ENCODE peak calls at places on chromosomes 2 and 18, in six cellular contexts. Q is lower lobe of right lung; B is AG04449; G is NCI-H460; D is activated CD4-positive, alpha-beta T cell treated with anti-CD3 and anti-CD28 coated beads, Interleukin-2, amount 50 U/mL, for 24 hours; T is endothelial cell of umbilical vein. E is an unnamed sample.

GRCh38 chr2:25383806-25384205 is 42.1 kb upstream of the DNMT3A start:
- DNase-seq in Q (no peak), B (no peak), G (no peak), D (no peak), T (no peak), E (no peak)

GRCh38 chr18:45373286-45373880 is 241.9 kb upstream of the SLC14A2 start:
- DNase-seq in Q (no peak), B (no peak), G (no peak), D (no peak), T (no peak), E (no peak)

GRCh38 chr2:189425676-189426075 is 15.6 kb upstream of the WDR75 start:
- DNase-seq in Q (no peak), B (no peak), G (no peak), D (no peak), T (peak), E (no peak)

GRCh38 chr2:226793615-226794014 is 6.0 kb downstream of the IRS1 start:
- DNase-seq in Q (no peak), B (no peak), G (no peak), D (no peak), T (no peak), E (no peak)

GRCh38 chr18:75824661-75825060 is 397.2 kb upstream of the SMIM21 start:
- DNase-seq in Q (no peak), B (no peak), G (no peak), D (no peak), T (no peak), E (no peak)

GRCh38 chr2:108536133-108536780 is 2.0 kb downstream of the LIMS1 start:
- DNase-seq in Q (no peak), B (no peak), G (no peak), D (no peak), T (no peak), E (no peak)

GRCh38 chr2:159926695-159927094 is 128.7 kb upstream of the CD302 start:
- DNase-seq in Q (no peak), B (no peak), G (no peak), D (no peak), T (no peak), E (no peak)

GRCh38 chr2:119531292-119531691 is 7.0 kb upstream of the SCTR start:
- DNase-seq in Q (no peak), B (no peak), G (no peak), D (no peak), T (no peak), E (no peak)

GRCh38 chr2:9693138-9693520 is 62.3 kb upstream of the YWHAQ start:
- DNase-seq in Q (no peak), B (no peak), G (no peak), D (no peak), T (no peak), E (no peak)